ENCODE peak calls at places on chromosomes 5 and 9, in eight cellular contexts. One of them, this sample, is unnamed.

GRCh38 chr5:170006016-170006415 is 25.7 kb upstream of the INSYN2B start:
- DNase-seq in effector memory CD4-positive, alpha-beta T cell: no peak
- DNase-seq in brain microvascular endothelial cell: no peak
- DNase-seq in naive thymus-derived CD4-positive, alpha-beta T cell: no peak
- DNase-seq in keratinocyte: no peak
- DNase-seq in uterus: no peak
- DNase-seq in adrenal gland: no peak
- DNase-seq in ovary: no peak
- DNase-seq in this sample: no peak

GRCh38 chr9:3894764-3895163 is 369.0 kb upstream of the RFX3 start:
- DNase-seq in effector memory CD4-positive, alpha-beta T cell: no peak
- DNase-seq in brain microvascular endothelial cell: peak
- DNase-seq in naive thymus-derived CD4-positive, alpha-beta T cell: no peak
- DNase-seq in keratinocyte: no peak
- DNase-seq in uterus: no peak
- DNase-seq in adrenal gland: no peak
- DNase-seq in ovary: no peak
- DNase-seq in this sample: no peak

GRCh38 chr5:4640793-4641192 is 499.3 kb upstream of the ADAMTS16 start:
- DNase-seq in effector memory CD4-positive, alpha-beta T cell: no peak
- DNase-seq in brain microvascular endothelial cell: no peak
- DNase-seq in naive thymus-derived CD4-positive, alpha-beta T cell: no peak
- DNase-seq in keratinocyte: no peak
- DNase-seq in uterus: no peak
- DNase-seq in adrenal gland: no peak
- DNase-seq in ovary: no peak
- DNase-seq in this sample: no peak

GRCh38 chr5:89735108-89735507 is 674.4 kb downstream of the CETN3 start:
- DNase-seq in effector memory CD4-positive, alpha-beta T cell: no peak
- DNase-seq in brain microvascular endothelial cell: no peak
- DNase-seq in naive thymus-derived CD4-positive, alpha-beta T cell: no peak
- DNase-seq in keratinocyte: no peak
- DNase-seq in uterus: no peak
- DNase-seq in adrenal gland: no peak
- DNase-seq in ovary: no peak
- DNase-seq in this sample: no peak

GRCh38 chr9:101512116-101512515 is 21.5 kb upstream of the RNF20 start:
- DNase-seq in effector memory CD4-positive, alpha-beta T cell: no peak
- DNase-seq in brain microvascular endothelial cell: no peak
- DNase-seq in naive thymus-derived CD4-positive, alpha-beta T cell: no peak
- DNase-seq in keratinocyte: no peak
- DNase-seq in uterus: no peak
- DNase-seq in adrenal gland: no peak
- DNase-seq in ovary: no peak
- DNase-seq in this sample: no peak

GRCh38 chr5:170861855-170862766 is at the start of gene RANBP17:
- DNase-seq in effector memory CD4-positive, alpha-beta T cell: no peak
- DNase-seq in brain microvascular endothelial cell: peak
- DNase-seq in naive thymus-derived CD4-positive, alpha-beta T cell: no peak
- DNase-seq in keratinocyte: no peak
- DNase-seq in uterus: no peak
- DNase-seq in adrenal gland: peak
- DNase-seq in ovary: peak
- DNase-seq in this sample: no peak

GRCh38 chr5:39093351-39093749 is 19.2 kb upstream of the RICTOR start:
- DNase-seq in effector memory CD4-positive, alpha-beta T cell: no peak
- DNase-seq in brain microvascular endothelial cell: peak
- DNase-seq in naive thymus-derived CD4-positive, alpha-beta T cell: no peak
- DNase-seq in keratinocyte: no peak
- DNase-seq in uterus: no peak
- DNase-seq in adrenal gland: no peak
- DNase-seq in ovary: no peak
- DNase-seq in this sample: no peak

GRCh38 chr5:134070979-134071849 is 43.3 kb upstream of the TCF7 start:
- DNase-seq in effector memory CD4-positive, alpha-beta T cell: no peak
- DNase-seq in brain microvascular endothelial cell: no peak
- DNase-seq in naive thymus-derived CD4-positive, alpha-beta T cell: no peak
- DNase-seq in keratinocyte: no peak
- DNase-seq in uterus: no peak
- DNase-seq in adrenal gland: no peak
- DNase-seq in ovary: peak
- DNase-seq in this sample: no peak

GRCh38 chr5:8843766-8844165 is 702.1 kb downstream of the SEMA5A start:
- DNase-seq in effector memory CD4-positive, alpha-beta T cell: no peak
- DNase-seq in brain microvascular endothelial cell: peak
- DNase-seq in naive thymus-derived CD4-positive, alpha-beta T cell: no peak
- DNase-seq in keratinocyte: no peak
- DNase-seq in uterus: no peak
- DNase-seq in adrenal gland: peak
- DNase-seq in ovary: no peak
- DNase-seq in this sample: no peak

GRCh38 chr9:75229605-75230332 is 141.5 kb downstream of the OSTF1 start:
- DNase-seq in effector memory CD4-positive, alpha-beta T cell: no peak
- DNase-seq in brain microvascular endothelial cell: no peak
- DNase-seq in naive thymus-derived CD4-positive, alpha-beta T cell: no peak
- DNase-seq in keratinocyte: peak
- DNase-seq in uterus: no peak
- DNase-seq in adrenal gland: peak
- DNase-seq in ovary: no peak
- DNase-seq in this sample: peak

GRCh38 chr9:26802921-26803320 is 89.7 kb downstream of the CAAP1 start:
- DNase-seq in effector memory CD4-positive, alpha-beta T cell: no peak
- DNase-seq in brain microvascular endothelial cell: no peak
- DNase-seq in naive thymus-derived CD4-positive, alpha-beta T cell: no peak
- DNase-seq in keratinocyte: no peak
- DNase-seq in uterus: no peak
- DNase-seq in adrenal gland: no peak
- DNase-seq in ovary: no peak
- DNase-seq in this sample: no peak

GRCh38 chr5:52808316-52808901 is 20.7 kb downstream of the ITGA1 start:
- DNase-seq in effector memory CD4-positive, alpha-beta T cell: no peak
- DNase-seq in brain microvascular endothelial cell: no peak
- DNase-seq in naive thymus-derived CD4-positive, alpha-beta T cell: no peak
- DNase-seq in keratinocyte: no peak
- DNase-seq in uterus: no peak
- DNase-seq in adrenal gland: no peak
- DNase-seq in ovary: no peak
- DNase-seq in this sample: no peak

GRCh38 chr9:134969401-134969800 is 51.7 kb upstream of the FCN1 start:
- DNase-seq in effector memory CD4-positive, alpha-beta T cell: no peak
- DNase-seq in brain microvascular endothelial cell: no peak
- DNase-seq in naive thymus-derived CD4-positive, alpha-beta T cell: no peak
- DNase-seq in keratinocyte: no peak
- DNase-seq in uterus: no peak
- DNase-seq in adrenal gland: no peak
- DNase-seq in ovary: no peak
- DNase-seq in this sample: no peak

GRCh38 chr5:73365301-73365853 is 83.2 kb downstream of the FOXD1 start:
- DNase-seq in effector memory CD4-positive, alpha-beta T cell: no peak
- DNase-seq in brain microvascular endothelial cell: peak
- DNase-seq in naive thymus-derived CD4-positive, alpha-beta T cell: no peak
- DNase-seq in keratinocyte: no peak
- DNase-seq in uterus: no peak
- DNase-seq in adrenal gland: no peak
- DNase-seq in ovary: no peak
- DNase-seq in this sample: peak

GRCh38 chr5:143782588-143783386 is 29.2 kb upstream of the HMHB1 start:
- DNase-seq in effector memory CD4-positive, alpha-beta T cell: no peak
- DNase-seq in brain microvascular endothelial cell: no peak
- DNase-seq in naive thymus-derived CD4-positive, alpha-beta T cell: no peak
- DNase-seq in keratinocyte: no peak
- DNase-seq in uterus: no peak
- DNase-seq in adrenal gland: no peak
- DNase-seq in ovary: no peak
- DNase-seq in this sample: no peak

GRCh38 chr5:142356318-142356715 is 31.5 kb upstream of the SPRY4 start:
- DNase-seq in effector memory CD4-positive, alpha-beta T cell: no peak
- DNase-seq in brain microvascular endothelial cell: no peak
- DNase-seq in naive thymus-derived CD4-positive, alpha-beta T cell: no peak
- DNase-seq in keratinocyte: no peak
- DNase-seq in uterus: no peak
- DNase-seq in adrenal gland: no peak
- DNase-seq in ovary: no peak
- DNase-seq in this sample: no peak

GRCh38 chr9:123591283-123591682 is 235.3 kb downstream of the CRB2 start:
- DNase-seq in effector memory CD4-positive, alpha-beta T cell: no peak
- DNase-seq in brain microvascular endothelial cell: no peak
- DNase-seq in naive thymus-derived CD4-positive, alpha-beta T cell: no peak
- DNase-seq in keratinocyte: no peak
- DNase-seq in uterus: no peak
- DNase-seq in adrenal gland: no peak
- DNase-seq in ovary: no peak
- DNase-seq in this sample: no peak

GRCh38 chr5:35777358-35778087 is 79.2 kb upstream of the IL7R start:
- DNase-seq in effector memory CD4-positive, alpha-beta T cell: peak
- DNase-seq in brain microvascular endothelial cell: peak
- DNase-seq in naive thymus-derived CD4-positive, alpha-beta T cell: peak
- DNase-seq in keratinocyte: peak
- DNase-seq in uterus: peak
- DNase-seq in adrenal gland: peak
- DNase-seq in ovary: peak
- DNase-seq in this sample: peak

GRCh38 chr9:118059520-118060278 is 355.5 kb downstream of the TLR4 start:
- DNase-seq in effector memory CD4-positive, alpha-beta T cell: no peak
- DNase-seq in brain microvascular endothelial cell: peak
- DNase-seq in naive thymus-derived CD4-positive, alpha-beta T cell: no peak
- DNase-seq in keratinocyte: no peak
- DNase-seq in uterus: no peak
- DNase-seq in adrenal gland: no peak
- DNase-seq in ovary: peak
- DNase-seq in this sample: no peak

GRCh38 chr5:128353416-128354107 is 184.5 kb downstream of the FBN2 start:
- DNase-seq in effector memory CD4-positive, alpha-beta T cell: no peak
- DNase-seq in brain microvascular endothelial cell: no peak
- DNase-seq in naive thymus-derived CD4-positive, alpha-beta T cell: no peak
- DNase-seq in keratinocyte: no peak
- DNase-seq in uterus: no peak
- DNase-seq in adrenal gland: no peak
- DNase-seq in ovary: no peak
- DNase-seq in this sample: no peak

GRCh38 chr9:13444696-13445095 is 165.2 kb upstream of the MPDZ start:
- DNase-seq in effector memory CD4-positive, alpha-beta T cell: no peak
- DNase-seq in brain microvascular endothelial cell: no peak
- DNase-seq in naive thymus-derived CD4-positive, alpha-beta T cell: no peak
- DNase-seq in keratinocyte: no peak
- DNase-seq in uterus: no peak
- DNase-seq in adrenal gland: no peak
- DNase-seq in ovary: no peak
- DNase-seq in this sample: no peak
- H3K27ac ChIP-seq in effector memory CD4-positive, alpha-beta T cell: no peak
- H3K27ac ChIP-seq in brain microvascular endothelial cell: no peak
- H3K27ac ChIP-seq in naive thymus-derived CD4-positive, alpha-beta T cell: no peak
- H3K27ac ChIP-seq in keratinocyte: no peak
- H3K27ac ChIP-seq in uterus: no peak
- H3K27ac ChIP-seq in adrenal gland: no peak
- H3K27ac ChIP-seq in ovary: no peak
- H3K27ac ChIP-seq in this sample: no peak

DNA sequence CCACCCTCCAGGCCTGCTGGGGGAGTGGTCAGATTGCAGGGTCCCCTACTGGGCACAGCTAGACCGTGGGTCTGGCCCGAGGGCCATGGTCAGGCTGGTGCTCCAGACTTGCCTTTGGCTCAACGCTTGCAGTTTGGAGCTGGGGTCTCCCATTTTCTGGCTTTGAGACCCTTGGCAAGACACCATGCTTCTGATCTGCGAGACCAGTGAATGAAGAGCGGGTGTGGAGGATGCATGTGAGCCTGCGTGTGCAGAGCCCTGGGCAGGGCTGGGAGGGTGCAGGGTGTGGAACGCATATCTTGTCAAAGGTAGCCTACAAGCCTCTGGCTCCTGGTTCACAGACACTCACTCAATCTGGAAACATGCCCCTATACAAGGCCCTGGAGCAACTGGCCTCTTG is 6.1 kb upstream of the MRNIP start:
- DNase-seq in effector memory CD4-positive, alpha-beta T cell: no peak
- DNase-seq in brain microvascular endothelial cell: no peak
- DNase-seq in naive thymus-derived CD4-positive, alpha-beta T cell: no peak
- DNase-seq in keratinocyte: no peak
- DNase-seq in uterus: no peak
- DNase-seq in adrenal gland: no peak
- DNase-seq in ovary: no peak
- DNase-seq in this sample: no peak
- H3K27ac ChIP-seq in effector memory CD4-positive, alpha-beta T cell: no peak
- H3K27ac ChIP-seq in brain microvascular endothelial cell: no peak
- H3K27ac ChIP-seq in naive thymus-derived CD4-positive, alpha-beta T cell: no peak
- H3K27ac ChIP-seq in keratinocyte: no peak
- H3K27ac ChIP-seq in uterus: no peak
- H3K27ac ChIP-seq in adrenal gland: no peak
- H3K27ac ChIP-seq in ovary: no peak
- H3K27ac ChIP-seq in this sample: no peak

DNA sequence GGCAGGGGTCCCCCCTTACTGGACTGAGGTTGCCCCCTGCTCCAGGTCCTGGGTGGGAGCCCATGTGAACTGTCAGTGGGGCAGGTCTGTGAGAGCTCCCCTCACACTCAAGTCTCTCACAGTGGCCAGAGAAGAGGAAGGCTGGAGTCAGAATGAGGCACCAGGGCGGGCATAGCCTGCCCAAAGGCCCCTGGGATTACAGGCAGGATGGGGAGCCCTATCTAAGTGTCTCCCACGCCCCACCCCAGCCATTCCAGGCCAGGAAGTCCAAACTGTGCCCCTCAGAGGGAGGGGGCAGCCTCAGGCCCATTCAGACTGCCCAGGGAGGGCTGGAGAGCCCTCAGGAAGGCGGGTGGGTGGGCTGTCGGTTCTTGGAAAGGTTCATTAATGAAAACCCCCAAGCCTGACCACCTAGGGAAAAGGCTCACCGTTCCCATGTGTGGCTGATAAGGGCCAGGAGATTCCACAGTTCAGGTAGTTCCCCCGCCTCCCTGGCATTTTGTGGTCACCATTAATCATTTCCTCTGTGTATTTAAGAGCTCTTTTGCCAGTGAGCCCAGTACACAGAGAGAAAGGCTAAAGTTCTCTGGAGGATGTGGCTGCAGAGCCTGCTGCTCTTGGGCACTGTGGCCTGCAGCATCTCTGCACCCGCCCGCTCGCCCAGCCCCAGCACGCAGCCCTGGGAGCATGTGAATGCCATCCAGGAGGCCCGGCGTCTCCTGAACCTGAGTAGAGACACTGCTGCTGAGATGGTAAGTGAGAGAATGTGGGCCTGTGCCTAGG is at the start of gene CSF2:
- DNase-seq in effector memory CD4-positive, alpha-beta T cell: no peak
- DNase-seq in brain microvascular endothelial cell: peak
- DNase-seq in naive thymus-derived CD4-positive, alpha-beta T cell: no peak
- DNase-seq in keratinocyte: no peak
- DNase-seq in uterus: no peak
- DNase-seq in adrenal gland: no peak
- DNase-seq in ovary: no peak
- DNase-seq in this sample: no peak
- H3K27ac ChIP-seq in effector memory CD4-positive, alpha-beta T cell: no peak
- H3K27ac ChIP-seq in brain microvascular endothelial cell: no peak
- H3K27ac ChIP-seq in naive thymus-derived CD4-positive, alpha-beta T cell: no peak
- H3K27ac ChIP-seq in keratinocyte: peak
- H3K27ac ChIP-seq in uterus: no peak
- H3K27ac ChIP-seq in adrenal gland: no peak
- H3K27ac ChIP-seq in ovary: no peak
- H3K27ac ChIP-seq in this sample: peak

DNA sequence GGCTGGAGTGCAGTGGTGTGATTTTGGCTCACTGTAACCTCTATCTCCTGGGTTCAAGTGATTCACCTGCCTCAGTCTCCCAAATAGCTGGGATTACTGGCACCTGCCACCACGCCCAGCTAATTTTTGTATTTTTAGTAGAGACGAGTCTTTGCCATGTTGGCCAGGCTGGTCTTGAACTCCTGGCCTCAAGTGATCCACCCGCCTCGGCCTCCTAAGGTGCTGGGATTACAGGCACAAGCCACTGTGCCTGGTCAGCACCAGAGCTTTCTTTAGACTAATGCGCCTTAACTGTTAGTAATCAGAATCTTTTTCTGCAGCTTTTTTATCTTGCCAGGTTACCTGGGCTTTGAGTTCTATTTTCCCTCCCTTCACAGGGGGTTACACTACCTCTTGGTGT is 18.4 kb downstream of the PTGS1 start:
- DNase-seq in effector memory CD4-positive, alpha-beta T cell: no peak
- DNase-seq in brain microvascular endothelial cell: no peak
- DNase-seq in naive thymus-derived CD4-positive, alpha-beta T cell: no peak
- DNase-seq in keratinocyte: no peak
- DNase-seq in uterus: no peak
- DNase-seq in adrenal gland: no peak
- DNase-seq in ovary: no peak
- DNase-seq in this sample: no peak
- H3K27ac ChIP-seq in effector memory CD4-positive, alpha-beta T cell: no peak
- H3K27ac ChIP-seq in brain microvascular endothelial cell: no peak
- H3K27ac ChIP-seq in naive thymus-derived CD4-positive, alpha-beta T cell: no peak
- H3K27ac ChIP-seq in keratinocyte: no peak
- H3K27ac ChIP-seq in uterus: no peak
- H3K27ac ChIP-seq in adrenal gland: no peak
- H3K27ac ChIP-seq in ovary: no peak
- H3K27ac ChIP-seq in this sample: no peak